ENCODE peak calls at places on chromosome 17, in four cellular contexts. Z, X, M and V are unnamed samples.

GRCh38 chr17:35896011-35896587 is 15.9 kb upstream of the CCL5 start:
- DNase-seq in Z (no peak), M (peak; percentile 55), X (no peak), V (no peak)

GRCh38 chr17:29358421-29358820 is 31.7 kb upstream of the TAOK1 start:
- DNase-seq in M (no peak), X (no peak), Z (no peak), V (no peak)

GRCh38 chr17:48603959-48604769 is 622 bp downstream of the HOXB6 start:
- DNase-seq in M (no peak), Z (no peak), X (peak; percentile 43), V (no peak)

GRCh38 chr17:50028207-50029120 is 27.4 kb upstream of the ITGA3 start:
- DNase-seq in X (peak; percentile 87), M (no peak), Z (peak; percentile 55), V (peak; percentile 74)

GRCh38 chr17:47604268-47604927 is 45.3 kb upstream of the KPNB1 start:
- DNase-seq in X (no peak), Z (no peak), M (no peak), V (no peak)

GRCh38 chr17:81810476-81810875 is 6.5 kb downstream of the GCGR start:
- DNase-seq in Z (no peak), M (no peak), X (no peak), V (no peak)

GRCh38 chr17:12983986-12984932 is 33.6 kb downstream of the ELAC2 start:
- DNase-seq in M (no peak), Z (peak; percentile 55), X (no peak), V (no peak)

GRCh38 chr17:64354824-64355535 is 35.7 kb downstream of the PECAM1 start:
- DNase-seq in X (no peak), M (no peak), Z (no peak), V (no peak)

GRCh38 chr17:50397919-50398285 is 579 bp upstream of the LRRC59 start:
- DNase-seq in Z (no peak), M (no peak), X (no peak), V (no peak)

GRCh38 chr17:45016823-45017222 is 34.6 kb downstream of the DCAKD start:
- DNase-seq in M (no peak), X (no peak), Z (no peak), V (no peak)

GRCh38 chr17:5911919-5912318 is 158.3 kb upstream of the WSCD1 start:
- DNase-seq in X (no peak), M (no peak), Z (no peak), V (no peak)

GRCh38 chr17:45221081-45221996 is at the start of gene FMNL1:
- DNase-seq in X (no peak), M (peak; percentile 68), Z (no peak), V (peak; percentile 81)

GRCh38 chr17:41178843-41179616 is 1.0 kb upstream of the KRTAP4-2 start:
- DNase-seq in Z (no peak), M (no peak), X (no peak), V (no peak)

GRCh38 chr17:13918247-13918646 is 151.1 kb upstream of the COX10 start:
- DNase-seq in Z (no peak), X (no peak), M (no peak), V (no peak)

GRCh38 chr17:55783684-55784245 is 32.9 kb downstream of the PCTP start:
- DNase-seq in M (no peak), Z (peak; percentile 76), X (peak; percentile 62), V (peak; percentile 73)

GRCh38 chr17:39534768-39535405 is 72.8 kb downstream of the NEUROD2 start:
- DNase-seq in M (no peak), Z (no peak), X (no peak), V (no peak)

GRCh38 chr17:77723071-77723908 is 235.2 kb upstream of the TNRC6C start:
- DNase-seq in M (no peak), Z (no peak), X (no peak), V (no peak)

GRCh38 chr17:58436805-58437239 is 19.5 kb upstream of the RNF43 start:
- DNase-seq in M (no peak), Z (no peak), X (no peak), V (no peak)

GRCh38 chr17:55453836-55454557 is 32.4 kb upstream of the MMD start:
- DNase-seq in X (no peak), M (no peak), Z (no peak), V (no peak)